ENCODE peak calls at places on chromosomes 5 and 9, in eight cellular contexts. X is CD4-positive, alpha-beta T cell; Q is ELF-1; J is iPS-NIHi11; B is mesendoderm; T is fibroblast of pulmonary artery; K is activated naive CD4-positive, alpha-beta T cell treated with Interleukin-2 at 50 U/mL for 16 hours; Z is fibroblast of mammary gland. W is an unnamed sample.

GRCh38 chr5:75047356-75047755 is 5.0 kb downstream of the GCNT4 start:
- DNase-seq in B (no peak), X (no peak), Q (no peak), Z (no peak), T (no peak), K (no peak), J (no peak), W (no peak)

GRCh38 chr9:124940521-124940893 is 376 bp downstream of the GOLGA1 start:
- DNase-seq in Z (no peak), B (no peak), K (no peak), T (no peak), X (no peak), Q (no peak), J (no peak), W (no peak)

GRCh38 chr9:113622038-113622437 is 158.5 kb downstream of the RGS3 start:
- DNase-seq in Q (no peak), J (no peak), B (no peak), X (no peak), T (no peak), K (no peak), Z (no peak), W (no peak)

GRCh38 chr5:41925555-41925946 is 470 bp downstream of the FBXO4 start:
- DNase-seq in B (no peak), T (peak; percentile 49), K (no peak), J (no peak), X (no peak), Z (peak; percentile 56), Q (no peak), W (peak; percentile 4)

GRCh38 chr9:128892223-128892892 is 10.4 kb downstream of the LRRC8A start:
- DNase-seq in K (no peak), X (no peak), Z (peak; percentile 94), Q (no peak), T (peak; percentile 94), J (peak; percentile 42), B (no peak), W (peak; percentile 97)

GRCh38 chr5:32990593-32991415 is 279.7 kb downstream of the NPR3 start:
- DNase-seq in X (no peak), Z (peak; percentile 13), T (peak; percentile 4), K (no peak), Q (no peak), J (no peak), B (no peak), W (no peak)

GRCh38 chr9:105157178-105157583 is 87.3 kb upstream of the SLC44A1 start:
- DNase-seq in Q (peak; percentile 39), T (peak; percentile 87), Z (peak; percentile 84), B (peak; percentile 70), K (no peak), J (peak; percentile 74), X (peak; percentile 1), W (no peak)

GRCh38 chr5:89292461-89292860 is 409.5 kb upstream of the MEF2C start:
- DNase-seq in T (no peak), Z (no peak), K (no peak), J (no peak), B (no peak), Q (no peak), X (no peak), W (no peak)

GRCh38 chr5:55864606-55865541 is 13.7 kb downstream of the IL31RA start:
- DNase-seq in Q (no peak), B (no peak), Z (peak; percentile 69), T (peak; percentile 61), X (no peak), K (no peak), J (no peak), W (no peak)

GRCh38 chr5:103114440-103114839 is 5.5 kb downstream of the GIN1 start:
- DNase-seq in X (no peak), K (no peak), B (no peak), J (no peak), T (no peak), Q (no peak), Z (no peak), W (no peak)

GRCh38 chr9:124853605-124854143 is 414 bp downstream of the WDR38 start:
- DNase-seq in Q (no peak), X (no peak), T (no peak), Z (no peak), J (no peak), K (no peak), B (no peak), W (no peak)

GRCh38 chr9:77183581-77183980 is 6.2 kb downstream of the VPS13A start:
- DNase-seq in B (no peak), T (no peak), J (no peak), Z (no peak), K (no peak), X (no peak), Q (no peak), W (no peak)

GRCh38 chr5:102794677-102795331 is 39.7 kb downstream of the PAM start:
- DNase-seq in Z (no peak), X (no peak), K (no peak), B (no peak), Q (no peak), T (no peak), J (no peak), W (no peak)

W was measured in anterior cingulate cortex.